ENCODE peak calls at places on chromosomes 2 and 18, in ten cellular contexts. D, J, K, X, Z, U, S, M, Q and R are unnamed samples.

GRCh38 chr18:12056034-12056883 is 37.4 kb upstream of the ANKRD62 start:
- DNase-seq in X (no peak), U (no peak), S (no peak), M (no peak), J (no peak), Q (no peak), K (no peak), D (no peak), Z (no peak), R (no peak)

GRCh38 chr2:27714851-27715291 is 51.2 kb downstream of the SLC4A1AP start:
- DNase-seq in S (no peak), U (no peak), Z (no peak), X (no peak), Q (no peak), J (no peak), M (no peak), K (no peak), D (no peak), R (no peak)

GRCh38 chr2:151619337-151619989 is 114.8 kb downstream of the NEB start:
- DNase-seq in K (no peak), J (no peak), S (no peak), U (no peak), D (no peak), M (no peak), X (peak; percentile 29), Q (no peak), Z (no peak), R (no peak)

GRCh38 chr18:74702951-74703350 is 105.3 kb downstream of the ZNF407 start:
- DNase-seq in X (no peak), K (no peak), J (no peak), D (no peak), Z (no peak), Q (no peak), M (no peak), S (no peak), U (no peak), R (no peak)

GRCh38 chr2:15359716-15360531 is 201.2 kb downstream of the NBAS start:
- DNase-seq in D (no peak), J (no peak), Z (no peak), U (no peak), M (no peak), Q (no peak), S (no peak), K (no peak), X (peak; percentile 94), R (no peak)

GRCh38 chr2:113831156-113831555 is 58.7 kb upstream of the ACTR3 start:
- DNase-seq in J (no peak), X (peak; percentile 58), U (no peak), K (no peak), D (no peak), Q (no peak), S (no peak), Z (no peak), M (no peak), R (no peak)

GRCh38 chr2:241561811-241562210 is 3.3 kb downstream of the BOK start:
- DNase-seq in J (no peak), Q (peak; percentile 63), X (peak; percentile 55), M (peak; percentile 87), U (peak; percentile 72), D (no peak), Z (no peak), S (no peak), K (no peak), R (no peak)

GRCh38 chr18:54381640-54382039 is 23.9 kb downstream of the C18orf54 start:
- DNase-seq in M (no peak), K (no peak), D (no peak), X (no peak), Z (no peak), J (no peak), S (no peak), Q (no peak), U (no peak), R (no peak)

GRCh38 chr18:56329536-56329935 is 308.9 kb downstream of the TXNL1 start:
- DNase-seq in Z (no peak), S (no peak), J (no peak), X (no peak), M (no peak), U (no peak), K (no peak), Q (no peak), D (no peak), R (no peak)

GRCh38 chr2:218529990-218530389 is 38.2 kb downstream of the USP37 start:
- DNase-seq in Z (no peak), J (no peak), X (no peak), S (no peak), Q (no peak), D (no peak), K (no peak), M (no peak), U (no peak), R (no peak)

GRCh38 chr18:51857989-51858388 is 482.0 kb upstream of the DCC start:
- DNase-seq in S (no peak), J (no peak), Z (no peak), X (no peak), K (no peak), M (no peak), D (no peak), Q (no peak), U (no peak), R (no peak)

GRCh38 chr2:121197369-121198091 is 87.5 kb downstream of the TFCP2L1 start:
- DNase-seq in Q (peak; percentile 98), X (peak; percentile 83), S (no peak), J (no peak), M (peak; percentile 91), U (peak; percentile 14), D (no peak), Z (no peak), K (no peak), R (no peak)

GRCh38 chr18:50947899-50948298 is 19.9 kb upstream of the ELAC1 start:
- DNase-seq in Z (no peak), J (no peak), X (peak; percentile 45), Q (no peak), U (no peak), S (no peak), K (no peak), M (no peak), D (no peak), R (no peak)

GRCh38 chr2:227460079-227460485 is 11.9 kb upstream of the AGFG1 start:
- DNase-seq in X (peak; percentile 81), J (no peak), Z (peak; percentile 60), K (no peak), S (peak; percentile 30), U (no peak), Q (no peak), D (no peak), M (no peak), R (peak; percentile 56)

GRCh38 chr18:45954070-45954712 is 12.9 kb downstream of the EPG5 start:
- DNase-seq in D (no peak), M (no peak), K (no peak), X (peak; percentile 95), S (no peak), Q (no peak), J (no peak), Z (no peak), U (no peak), R (no peak)

GRCh38 chr18:41955688-41956087 is 654 bp downstream of the PIK3C3 start:
- DNase-seq in D (no peak), X (no peak), M (no peak), Z (no peak), Q (no peak), S (no peak), K (peak; percentile 16), J (no peak), U (peak; percentile 15), R (no peak)

GRCh38 chr2:43169987-43170732 is 56.2 kb downstream of the ZFP36L2 start:
- DNase-seq in X (no peak), D (peak; percentile 6), U (no peak), M (no peak), J (no peak), K (peak; percentile 30), Q (peak; percentile 70), Z (peak; percentile 52), S (no peak), R (peak; percentile 52)

GRCh38 chr2:128446866-128447537 is 128.3 kb upstream of the HS6ST1 start:
- DNase-seq in X (no peak), D (no peak), Q (no peak), U (no peak), Z (no peak), M (no peak), K (no peak), J (no peak), S (no peak), R (no peak)

GRCh38 chr2:98867539-98868309 is 68.3 kb downstream of the CRACDL start:
- DNase-seq in X (peak; percentile 46), J (no peak), M (no peak), D (peak; percentile 16), Z (no peak), Q (no peak), S (no peak), K (no peak), U (peak; percentile 15), R (no peak)

GRCh38 chr2:74142340-74142739 is 5.4 kb downstream of the BOLA3 start:
- DNase-seq in Z (no peak), M (no peak), J (no peak), D (no peak), K (peak; percentile 10), X (no peak), U (no peak), Q (no peak), S (no peak), R (no peak)

GRCh38 chr18:21686282-21687105 is 18.1 kb downstream of the ABHD3 start:
- DNase-seq in U (no peak), M (no peak), Z (no peak), X (no peak), K (no peak), Q (no peak), J (no peak), D (no peak), S (no peak), R (no peak)

GRCh38 chr18:44637210-44638051 is 43.3 kb upstream of the SETBP1 start:
- DNase-seq in Q (no peak), X (peak; percentile 44), U (no peak), J (no peak), K (no peak), D (no peak), Z (no peak), S (no peak), M (no peak), R (no peak)

GRCh38 chr18:12422936-12423335 is 15.2 kb downstream of the PRELID3A start:
- DNase-seq in U (peak; percentile 34), S (no peak), M (no peak), K (peak; percentile 61), X (no peak), J (no peak), D (no peak), Z (no peak), Q (no peak), R (no peak)

GRCh38 chr2:60938301-60938700 is 56.9 kb downstream of the REL start:
- DNase-seq in U (no peak), M (no peak), K (no peak), Z (no peak), D (no peak), J (no peak), Q (no peak), X (no peak), S (no peak), R (no peak)

GRCh38 chr2:126893606-126894005 is 5.1 kb upstream of the TEX51 start:
- DNase-seq in X (no peak), M (no peak), Z (no peak), S (no peak), J (no peak), U (no peak), K (no peak), D (no peak), Q (no peak), R (no peak)

GRCh38 chr2:11833601-11834000 is 87.2 kb downstream of the LPIN1 start:
- DNase-seq in X (peak; percentile 55), Z (no peak), U (no peak), D (no peak), K (no peak), M (no peak), Q (no peak), S (no peak), J (no peak), R (no peak)

GRCh38 chr2:57890462-57890861 is 156.1 kb upstream of the VRK2 start:
- DNase-seq in S (no peak), J (no peak), M (no peak), X (peak; percentile 70), Z (no peak), Q (no peak), D (no peak), K (no peak), U (no peak), R (no peak)

GRCh38 chr2:96102596-96103387 is 13.6 kb downstream of the ADRA2B start:
- DNase-seq in D (no peak), Z (no peak), J (no peak), U (no peak), M (peak; percentile 29), Q (peak; percentile 12), X (no peak), K (no peak), S (no peak), R (no peak)